ENCODE peak calls at places on chromosomes 11 and 22, in seven cellular contexts. A is nucleus accumbens; H is astrocyte of the cerebellum; J is activated B cell treated with CpG ODN at 0.5 μM for 24 hours; Q is activated CD4-positive, alpha-beta T cell treated with anti-CD3 and anti-CD28 coated beads, Interleukin-2, amount 50 U/mL, for 4 hours; Z is progenitor cell of endocrine pancreas; X is activated naive CD8-positive, alpha-beta T cell treated with anti-CD3 and anti-CD28 coated beads for 36 hours. K is an unnamed sample.

GRCh38 chr11:116374085-116374484 is 398.7 kb downstream of the BUD13 start:
- DNase-seq in J (no peak), A (no peak), Q (no peak), Z (no peak), H (no peak), X (no peak), K (no peak)

GRCh38 chr22:38423512-38424503 is 31.2 kb downstream of the KCNJ4 start:
- DNase-seq in Z (no peak), Q (no peak), A (no peak), H (no peak), X (no peak), J (no peak), K (no peak)

GRCh38 chr11:2789791-2790580 is 90.2 kb upstream of the KCNQ1OT1 start:
- DNase-seq in Q (no peak), J (peak), Z (peak), X (no peak), H (no peak), A (no peak), K (no peak)

GRCh38 chr22:39301926-39302325 is 17.5 kb downstream of the RPL3 start:
- DNase-seq in J (no peak), H (no peak), Q (no peak), Z (no peak), X (no peak), A (no peak), K (no peak)

GRCh38 chr11:60500276-60500935 is 7.8 kb downstream of the MS4A12 start:
- DNase-seq in J (no peak), X (no peak), H (no peak), Z (no peak), A (no peak), Q (no peak), K (no peak)

GRCh38 chr11:132084433-132084832 is 714.0 kb downstream of the NTM start:
- DNase-seq in Q (no peak), J (no peak), A (no peak), Z (no peak), X (no peak), H (no peak), K (no peak)

GRCh38 chr11:47955356-47955755 is 25.0 kb upstream of the PTPRJ start:
- DNase-seq in J (no peak), A (no peak), Z (no peak), Q (no peak), H (no peak), X (no peak), K (no peak)

GRCh38 chr11:29063630-29064361 is 953.0 kb downstream of the KCNA4 start:
- DNase-seq in Z (no peak), Q (no peak), H (no peak), J (no peak), A (no peak), X (no peak), K (no peak)

GRCh38 chr11:83257638-83258229 is 28.4 kb downstream of the CCDC90B start:
- DNase-seq in X (no peak), A (no peak), Z (no peak), H (peak), Q (no peak), J (no peak), K (peak)

GRCh38 chr11:20011294-20011951 is 148.9 kb downstream of the DBX1 start:
- DNase-seq in H (no peak), A (no peak), Q (no peak), X (no peak), J (no peak), Z (no peak), K (no peak)

GRCh38 chr11:15565846-15566245 is 451.1 kb downstream of the INSC start:
- DNase-seq in H (no peak), X (no peak), Z (no peak), J (no peak), Q (no peak), A (no peak), K (no peak)

GRCh38 chr11:85828640-85828978 is 17.7 kb upstream of the SYTL2 start:
- DNase-seq in Q (no peak), A (no peak), H (no peak), Z (no peak), J (no peak), X (no peak), K (no peak)

GRCh38 chr11:33980896-33981295 is 70.6 kb upstream of the CAPRIN1 start:
- DNase-seq in A (no peak), H (no peak), J (no peak), X (no peak), Z (no peak), Q (no peak), K (no peak)

GRCh38 chr11:2538951-2539735 is 94.3 kb downstream of the KCNQ1 start:
- DNase-seq in Q (no peak), J (no peak), A (no peak), X (no peak), H (no peak), Z (no peak), K (no peak)

GRCh38 chr22:40602231-40602630 is 34.3 kb downstream of the MRTFA start:
- DNase-seq in H (no peak), X (no peak), J (no peak), Z (no peak), A (no peak), Q (no peak), K (no peak)

GRCh38 chr11:8442301-8442700 is 151.7 kb downstream of the STK33 start:
- DNase-seq in J (no peak), Q (no peak), X (no peak), H (no peak), A (no peak), Z (no peak), K (no peak)

GRCh38 chr11:65298131-65298535 is 16.5 kb upstream of the CDC42EP2 start:
- DNase-seq in Q (no peak), H (no peak), X (no peak), J (no peak), Z (no peak), A (peak), K (peak)

GRCh38 chr22:42500164-42500835 is 19.3 kb downstream of the RRP7A start:
- DNase-seq in J (peak), H (peak), Z (peak), Q (peak), A (peak), X (peak), K (no peak)

GRCh38 chr11:9516113-9516512 is 55.3 kb downstream of the ZNF143 start:
- DNase-seq in X (peak), J (no peak), H (no peak), A (no peak), Q (no peak), Z (peak), K (no peak)

GRCh38 chr11:19871531-19871930 is 158.9 kb downstream of the NAV2 start:
- DNase-seq in H (no peak), A (no peak), Z (no peak), Q (no peak), J (no peak), X (no peak), K (no peak)

GRCh38 chr22:50540352-50540751 is 5.3 kb upstream of the KLHDC7B start:
- DNase-seq in J (no peak), A (no peak), Z (no peak), X (no peak), H (no peak), Q (no peak), K (no peak)

GRCh38 chr11:72738199-72739141 is 13.7 kb downstream of the ARAP1 start:
- DNase-seq in X (no peak), J (peak), A (no peak), Z (no peak), H (no peak), Q (no peak), K (no peak)

GRCh38 chr11:78187366-78188011 is 937 bp downstream of the KCTD21 start:
- DNase-seq in Q (no peak), H (no peak), Z (no peak), A (no peak), X (no peak), J (no peak), K (no peak)